ENCODE peak calls at places on chromosomes 5 and 9, in ten cellular contexts. O is D341Med; H is fibroblast of the conjunctiva; X is T-cell; W is CD8-positive, alpha-beta memory T cell; M is foreskin fibroblast; V is stimulated activated CD4-positive, alpha-beta T cell treated with anti-CD3 and anti-CD28 coated beads, Interleukin-2, amount 100 ng/mL, for 48 hours; U is stomach; B is AG04450; N is nephron progenitor cell. R is an unnamed sample.

GRCh38 chr9:18018661-18019060 is 439.8 kb downstream of the SH3GL2 start:
- DNase-seq in O (no peak), H (no peak), X (no peak), W (no peak), M (no peak), V (no peak), U (no peak), B (no peak), N (no peak), R (no peak)

GRCh38 chr9:108212179-108212578 is 643.6 kb downstream of the ACTL7B start:
- DNase-seq in O (no peak), H (no peak), X (no peak), W (no peak), M (no peak), V (no peak), U (no peak), B (no peak), N (no peak), R (no peak)

GRCh38 chr5:174344335-174344734 is 298.8 kb downstream of the NSG2 start:
- DNase-seq in O (no peak), H (no peak), X (no peak), W (no peak), M (no peak), V (no peak), U (no peak), B (no peak), N (no peak), R (no peak)

GRCh38 chr9:72150653-72151052 is 1.4 kb downstream of the GDA start:
- DNase-seq in O (no peak), H (no peak), X (no peak), W (no peak), M (no peak), V (no peak), U (no peak), B (no peak), N (no peak), R (no peak)

GRCh38 chr9:69180670-69181069 is 6.6 kb downstream of the TJP2 start:
- DNase-seq in O (no peak), H (peak), X (no peak), W (no peak), M (peak), V (peak), U (peak), B (peak), N (no peak), R (no peak)

GRCh38 chr5:669111-669841 is 23.9 kb downstream of the TPPP start:
- DNase-seq in O (peak), H (no peak), X (no peak), W (peak), M (no peak), V (peak), U (peak), B (no peak), N (no peak), R (peak)

GRCh38 chr9:109182940-109183798 is 16.1 kb upstream of the FRRS1L start:
- DNase-seq in O (peak), H (no peak), X (no peak), W (no peak), M (no peak), V (peak), U (peak), B (no peak), N (peak), R (peak)

GRCh38 chr9:17216011-17216410 is 81.2 kb downstream of the CNTLN start:
- DNase-seq in O (no peak), H (no peak), X (no peak), W (no peak), M (peak), V (no peak), U (no peak), B (no peak), N (no peak), R (no peak)

GRCh38 chr5:14011089-14012004 is 66.9 kb upstream of the DNAH5 start:
- DNase-seq in O (peak), H (peak), X (no peak), W (no peak), M (peak), V (peak), U (peak), B (peak), N (peak), R (peak)

GRCh38 chr5:171272996-171273970 is 35.8 kb upstream of the TLX3 start:
- DNase-seq in O (peak), H (no peak), X (no peak), W (no peak), M (no peak), V (no peak), U (no peak), B (no peak), N (peak), R (no peak)

GRCh38 chr9:123727332-123727731 is 202.6 kb downstream of the DENND1A start:
- DNase-seq in O (no peak), H (no peak), X (no peak), W (no peak), M (no peak), V (no peak), U (no peak), B (no peak), N (no peak), R (no peak)

GRCh38 chr5:68518286-68518685 is 302.7 kb downstream of the PIK3R1 start:
- DNase-seq in O (no peak), H (no peak), X (no peak), W (no peak), M (no peak), V (no peak), U (no peak), B (no peak), N (no peak), R (no peak)

GRCh38 chr5:157521704-157522029 is 53.9 kb downstream of the ADAM19 start:
- DNase-seq in O (no peak), H (no peak), X (no peak), W (no peak), M (no peak), V (no peak), U (no peak), B (no peak), N (no peak), R (no peak)

GRCh38 chr9:27787941-27788340 is 214.7 kb upstream of the C9orf72 start:
- DNase-seq in O (no peak), H (no peak), X (no peak), W (no peak), M (no peak), V (no peak), U (no peak), B (no peak), N (no peak), R (no peak)

GRCh38 chr5:40428129-40428528 is 251.6 kb upstream of the PTGER4 start:
- DNase-seq in O (no peak), H (peak), X (no peak), W (no peak), M (peak), V (no peak), U (no peak), B (no peak), N (no peak), R (no peak)

GRCh38 chr5:173772407-173773059 is 115.6 kb upstream of the CPEB4 start:
- DNase-seq in O (no peak), H (no peak), X (no peak), W (no peak), M (peak), V (no peak), U (no peak), B (peak), N (no peak), R (no peak)

GRCh38 chr5:156359452-156359851 is 32.5 kb downstream of the SGCD start:
- DNase-seq in O (peak), H (no peak), X (no peak), W (no peak), M (peak), V (no peak), U (no peak), B (peak), N (no peak), R (no peak)

GRCh38 chr5:133274597-133274935 is 222.8 kb downstream of the HSPA4 start:
- DNase-seq in O (no peak), H (no peak), X (no peak), W (no peak), M (no peak), V (no peak), U (no peak), B (no peak), N (peak), R (peak)

GRCh38 chr5:89401012-89401411 is 518.0 kb upstream of the MEF2C start:
- DNase-seq in O (no peak), H (no peak), X (no peak), W (no peak), M (no peak), V (no peak), U (no peak), B (no peak), N (no peak), R (no peak)

GRCh38 chr9:84705128-84705527 is 35.6 kb downstream of the NTRK2 start:
- DNase-seq in O (no peak), H (no peak), X (no peak), W (no peak), M (no peak), V (no peak), U (no peak), B (no peak), N (no peak), R (no peak)

GRCh38 chr9:123660691-123661090 is 269.2 kb downstream of the DENND1A start:
- DNase-seq in O (no peak), H (no peak), X (no peak), W (no peak), M (no peak), V (no peak), U (no peak), B (no peak), N (no peak), R (no peak)

GRCh38 chr9:73155389-73155788 is 3.7 kb downstream of the ANXA1 start:
- DNase-seq in O (no peak), H (no peak), X (no peak), W (peak), M (no peak), V (no peak), U (no peak), B (no peak), N (no peak), R (no peak)

GRCh38 chr5:82416506-82416905 is 138.4 kb upstream of the RPS23 start:
- DNase-seq in O (no peak), H (no peak), X (no peak), W (no peak), M (no peak), V (no peak), U (no peak), B (no peak), N (no peak), R (no peak)

GRCh38 chr9:21817176-21817575 is 14.7 kb downstream of the MTAP start:
- DNase-seq in O (no peak), H (no peak), X (no peak), W (no peak), M (peak), V (no peak), U (no peak), B (no peak), N (no peak), R (no peak)

GRCh38 chr5:42951169-42951846 is 88.8 kb downstream of the ANXA2R start:
- DNase-seq in O (no peak), H (no peak), X (peak), W (peak), M (no peak), V (peak), U (peak), B (no peak), N (no peak), R (no peak)

GRCh38 chr5:131679911-131680310 is 44.9 kb upstream of the RAPGEF6 start:
- DNase-seq in O (no peak), H (peak), X (no peak), W (no peak), M (peak), V (no peak), U (no peak), B (peak), N (no peak), R (no peak)

GRCh38 chr9:30250872-30251271 is 2133.6 kb upstream of the ACO1 start:
- DNase-seq in O (no peak), H (no peak), X (no peak), W (no peak), M (no peak), V (no peak), U (no peak), B (no peak), N (no peak), R (no peak)

GRCh38 chr9:135379540-135380267 is 99.9 kb upstream of the PPP1R26 start:
- DNase-seq in O (no peak), H (no peak), X (no peak), W (no peak), M (no peak), V (no peak), U (no peak), B (no peak), N (no peak), R (no peak)

GRCh38 chr9:81410201-81410600 is 279.1 kb downstream of the TLE1 start:
- DNase-seq in O (peak), H (no peak), X (no peak), W (no peak), M (peak), V (no peak), U (no peak), B (peak), N (no peak), R (no peak)

GRCh38 chr5:54007822-54008777 is 302.3 kb downstream of the ARL15 start:
- DNase-seq in O (no peak), H (no peak), X (no peak), W (no peak), M (no peak), V (no peak), U (no peak), B (no peak), N (no peak), R (no peak)